ENCODE peak calls at places on chromosomes 1 and 21, in eight cellular contexts. One of them, this sample, is unnamed.

GRCh38 chr1:64343105-64343960 is 126.6 kb upstream of the CACHD1 start:
- DNase-seq in body of pancreas: no peak
- DNase-seq in OCI-LY7: no peak
- DNase-seq in brain microvascular endothelial cell: peak
- DNase-seq in breast epithelium: peak
- DNase-seq in ovary: no peak
- DNase-seq in lower lobe of right lung: no peak
- DNase-seq in AG04450: no peak
- DNase-seq in this sample: no peak

GRCh38 chr1:178278135-178278534 is 184.2 kb downstream of the RASAL2 start:
- DNase-seq in lower lobe of right lung: no peak
- DNase-seq in ovary: no peak
- DNase-seq in breast epithelium: no peak
- DNase-seq in brain microvascular endothelial cell: no peak
- DNase-seq in OCI-LY7: no peak
- DNase-seq in body of pancreas: no peak
- DNase-seq in AG04450: no peak
- DNase-seq in this sample: no peak

GRCh38 chr1:63463248-63463647 is 59.8 kb downstream of the ITGB3BP start:
- DNase-seq in breast epithelium: no peak
- DNase-seq in lower lobe of right lung: no peak
- DNase-seq in OCI-LY7: no peak
- DNase-seq in brain microvascular endothelial cell: no peak
- DNase-seq in AG04450: no peak
- DNase-seq in body of pancreas: no peak
- DNase-seq in ovary: no peak
- DNase-seq in this sample: no peak

GRCh38 chr1:31769720-31770390 is 5.7 kb upstream of the ADGRB2 start:
- DNase-seq in lower lobe of right lung: no peak
- DNase-seq in ovary: no peak
- DNase-seq in breast epithelium: peak
- DNase-seq in body of pancreas: no peak
- DNase-seq in AG04450: no peak
- DNase-seq in OCI-LY7: no peak
- DNase-seq in brain microvascular endothelial cell: no peak
- DNase-seq in this sample: no peak

GRCh38 chr1:29854700-29855276 is 618.5 kb downstream of the PTPRU start:
- DNase-seq in body of pancreas: no peak
- DNase-seq in OCI-LY7: no peak
- DNase-seq in AG04450: no peak
- DNase-seq in lower lobe of right lung: no peak
- DNase-seq in ovary: no peak
- DNase-seq in breast epithelium: no peak
- DNase-seq in brain microvascular endothelial cell: no peak
- DNase-seq in this sample: peak

GRCh38 chr1:164092603-164093353 is 466.2 kb upstream of the PBX1 start:
- DNase-seq in ovary: no peak
- DNase-seq in lower lobe of right lung: peak
- DNase-seq in AG04450: no peak
- DNase-seq in body of pancreas: no peak
- DNase-seq in breast epithelium: no peak
- DNase-seq in OCI-LY7: peak
- DNase-seq in brain microvascular endothelial cell: no peak
- DNase-seq in this sample: no peak

GRCh38 chr21:43590220-43590619 is 69.1 kb downstream of the HSF2BP start:
- DNase-seq in ovary: no peak
- DNase-seq in body of pancreas: no peak
- DNase-seq in AG04450: no peak
- DNase-seq in lower lobe of right lung: no peak
- DNase-seq in OCI-LY7: no peak
- DNase-seq in brain microvascular endothelial cell: no peak
- DNase-seq in breast epithelium: no peak
- DNase-seq in this sample: no peak

GRCh38 chr21:44694776-44695175 is 2.2 kb upstream of the KRTAP10-12 start:
- DNase-seq in ovary: no peak
- DNase-seq in body of pancreas: no peak
- DNase-seq in lower lobe of right lung: no peak
- DNase-seq in OCI-LY7: no peak
- DNase-seq in brain microvascular endothelial cell: no peak
- DNase-seq in AG04450: no peak
- DNase-seq in breast epithelium: no peak
- DNase-seq in this sample: no peak

GRCh38 chr21:37257967-37258877 is 8.9 kb downstream of the VPS26C start:
- DNase-seq in brain microvascular endothelial cell: peak
- DNase-seq in lower lobe of right lung: peak
- DNase-seq in ovary: peak
- DNase-seq in body of pancreas: peak
- DNase-seq in breast epithelium: peak
- DNase-seq in OCI-LY7: no peak
- DNase-seq in AG04450: no peak
- DNase-seq in this sample: no peak

GRCh38 chr1:75908717-75909152 is 23.5 kb downstream of the ASB17 start:
- DNase-seq in brain microvascular endothelial cell: peak
- DNase-seq in body of pancreas: no peak
- DNase-seq in AG04450: peak
- DNase-seq in lower lobe of right lung: no peak
- DNase-seq in breast epithelium: no peak
- DNase-seq in ovary: no peak
- DNase-seq in OCI-LY7: peak
- DNase-seq in this sample: no peak

GRCh38 chr21:36120304-36120902 is 14.5 kb upstream of the CBR3 start:
- DNase-seq in lower lobe of right lung: no peak
- DNase-seq in ovary: no peak
- DNase-seq in AG04450: no peak
- DNase-seq in breast epithelium: no peak
- DNase-seq in OCI-LY7: no peak
- DNase-seq in brain microvascular endothelial cell: no peak
- DNase-seq in body of pancreas: no peak
- DNase-seq in this sample: no peak

GRCh38 chr1:244010191-244010590 is 40.9 kb upstream of the ZBTB18 start:
- DNase-seq in OCI-LY7: no peak
- DNase-seq in breast epithelium: no peak
- DNase-seq in body of pancreas: no peak
- DNase-seq in AG04450: no peak
- DNase-seq in lower lobe of right lung: no peak
- DNase-seq in ovary: no peak
- DNase-seq in brain microvascular endothelial cell: no peak
- DNase-seq in this sample: no peak

GRCh38 chr1:33182896-33183295 is 1.1 kb upstream of the TRIM62 start:
- DNase-seq in ovary: no peak
- DNase-seq in AG04450: no peak
- DNase-seq in lower lobe of right lung: no peak
- DNase-seq in brain microvascular endothelial cell: no peak
- DNase-seq in body of pancreas: no peak
- DNase-seq in breast epithelium: peak
- DNase-seq in OCI-LY7: no peak
- DNase-seq in this sample: no peak

GRCh38 chr1:26168410-26169167 is at the start of gene C1orf232:
- DNase-seq in body of pancreas: no peak
- DNase-seq in breast epithelium: no peak
- DNase-seq in AG04450: no peak
- DNase-seq in brain microvascular endothelial cell: no peak
- DNase-seq in OCI-LY7: no peak
- DNase-seq in lower lobe of right lung: no peak
- DNase-seq in ovary: peak
- DNase-seq in this sample: no peak

GRCh38 chr1:89994805-89995594 is at the start of gene ZNF326:
- DNase-seq in lower lobe of right lung: peak
- DNase-seq in OCI-LY7: peak
- DNase-seq in AG04450: peak
- DNase-seq in brain microvascular endothelial cell: peak
- DNase-seq in ovary: peak
- DNase-seq in body of pancreas: peak
- DNase-seq in breast epithelium: peak
- DNase-seq in this sample: peak
- TF ChIP-seq CTCF in lower lobe of right lung: peak
- TF ChIP-seq CTCF in OCI-LY7: no peak
- TF ChIP-seq CTCF in AG04450: no peak
- TF ChIP-seq CTCF in brain microvascular endothelial cell: no peak
- TF ChIP-seq CTCF in ovary: no peak
- TF ChIP-seq CTCF in body of pancreas: no peak
- TF ChIP-seq CTCF in breast epithelium: no peak
- TF ChIP-seq CTCF in this sample: no peak

GRCh38 chr1:47333578-47333921 is at the start of gene CMPK1:
- DNase-seq in lower lobe of right lung: peak
- DNase-seq in AG04450: no peak
- DNase-seq in OCI-LY7: peak
- DNase-seq in brain microvascular endothelial cell: peak
- DNase-seq in body of pancreas: peak
- DNase-seq in ovary: peak
- DNase-seq in breast epithelium: peak
- DNase-seq in this sample: peak
- H3K4me3 ChIP-seq in lower lobe of right lung: peak
- H3K4me3 ChIP-seq in AG04450: peak
- H3K4me3 ChIP-seq in OCI-LY7: peak
- H3K4me3 ChIP-seq in brain microvascular endothelial cell: peak
- H3K4me3 ChIP-seq in body of pancreas: peak
- H3K4me3 ChIP-seq in ovary: peak
- H3K4me3 ChIP-seq in breast epithelium: peak
- H3K4me3 ChIP-seq in this sample: peak

DNA sequence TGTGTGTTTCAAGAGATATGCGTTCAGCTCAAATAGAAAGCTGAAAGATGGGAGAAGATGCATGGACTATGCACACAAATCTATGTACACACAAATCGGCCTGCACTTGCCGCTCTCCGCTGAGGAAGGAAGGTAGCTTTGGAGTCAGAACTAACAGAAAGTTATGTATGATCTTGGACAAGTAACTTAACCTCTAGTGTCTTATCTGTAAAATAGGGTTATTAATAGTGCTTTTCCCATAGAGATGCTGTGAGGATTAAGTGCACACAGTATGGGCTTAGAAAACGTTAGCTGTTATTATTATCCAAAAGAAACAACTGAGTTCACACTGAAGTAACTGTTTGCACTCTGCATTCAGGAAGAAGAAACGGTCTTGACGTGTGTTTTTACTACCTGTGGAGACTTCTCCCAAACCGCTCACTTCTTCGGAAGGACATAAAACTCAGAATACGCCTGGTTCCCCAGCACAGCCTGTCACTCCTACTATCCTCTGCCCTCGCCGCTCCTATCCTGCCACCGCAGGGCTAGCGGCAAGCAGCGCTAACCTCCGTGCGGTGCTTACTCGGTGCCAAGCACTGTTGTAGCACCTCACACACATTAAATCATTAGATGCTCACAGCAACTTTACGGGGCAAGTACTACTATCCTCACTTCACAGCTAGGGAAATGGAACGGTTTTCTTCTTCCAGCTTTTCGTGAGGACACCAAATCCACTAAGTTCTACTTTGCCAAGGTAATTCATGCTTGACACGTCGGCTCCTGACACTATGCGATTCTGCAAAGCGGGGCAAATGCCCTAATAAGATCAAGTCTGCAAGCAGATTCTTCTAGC is 1.3 kb downstream of the TGFBR3 start:
- DNase-seq in brain microvascular endothelial cell: no peak
- DNase-seq in ovary: no peak
- DNase-seq in breast epithelium: no peak
- DNase-seq in AG04450: no peak
- DNase-seq in lower lobe of right lung: no peak
- DNase-seq in body of pancreas: peak
- DNase-seq in OCI-LY7: no peak
- DNase-seq in this sample: no peak
- H3K27ac ChIP-seq in brain microvascular endothelial cell: no peak
- H3K27ac ChIP-seq in ovary: peak
- H3K27ac ChIP-seq in breast epithelium: peak
- H3K27ac ChIP-seq in AG04450: peak
- H3K27ac ChIP-seq in lower lobe of right lung: peak
- H3K27ac ChIP-seq in body of pancreas: peak
- H3K27ac ChIP-seq in OCI-LY7: no peak
- H3K27ac ChIP-seq in this sample: peak

DNA sequence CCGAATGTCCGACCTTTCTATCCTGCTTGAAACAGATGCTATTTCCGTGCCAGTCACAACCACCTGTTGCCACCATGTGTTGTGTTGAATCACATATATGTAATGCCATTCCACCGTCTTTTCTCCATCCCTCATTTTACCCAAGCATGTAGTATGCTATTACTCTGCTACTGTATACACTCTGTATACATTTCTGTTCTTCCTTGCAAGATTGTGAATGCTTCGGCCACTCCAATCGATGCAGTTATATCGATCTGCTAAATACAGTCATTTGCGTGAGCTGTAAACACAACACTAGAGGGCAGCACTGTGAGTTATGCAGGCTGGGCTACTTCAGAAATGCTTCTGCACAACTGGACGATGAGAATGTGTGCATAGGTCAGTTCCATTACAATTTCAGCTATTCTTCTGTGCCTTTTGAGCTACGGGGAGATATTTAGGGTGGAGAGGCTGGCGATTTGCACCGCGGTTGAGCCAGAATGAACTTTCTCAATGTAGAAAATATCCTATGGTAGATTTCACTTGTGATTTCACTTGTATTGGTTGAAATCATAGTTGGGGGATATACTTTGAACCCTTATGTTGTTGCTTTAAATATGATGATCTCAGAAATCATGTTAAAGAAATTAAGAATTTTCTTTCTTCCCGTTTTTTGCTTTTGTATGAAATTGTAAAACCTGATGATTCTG is 289.8 kb downstream of the NTNG1 start:
- DNase-seq in AG04450: peak
- DNase-seq in brain microvascular endothelial cell: peak
- DNase-seq in breast epithelium: no peak
- DNase-seq in lower lobe of right lung: no peak
- DNase-seq in body of pancreas: peak
- DNase-seq in OCI-LY7: peak
- DNase-seq in ovary: no peak
- DNase-seq in this sample: no peak
- TF ChIP-seq CTCF in AG04450: peak
- TF ChIP-seq CTCF in brain microvascular endothelial cell: peak
- TF ChIP-seq CTCF in breast epithelium: no peak
- TF ChIP-seq CTCF in lower lobe of right lung: peak
- TF ChIP-seq CTCF in body of pancreas: peak
- TF ChIP-seq CTCF in OCI-LY7: peak
- TF ChIP-seq CTCF in ovary: no peak
- TF ChIP-seq CTCF in this sample: peak

GRCh38 chr1:198186916-198187580 is 30.2 kb downstream of the NEK7 start:
- DNase-seq in AG04450: no peak
- DNase-seq in OCI-LY7: no peak
- DNase-seq in breast epithelium: no peak
- DNase-seq in body of pancreas: no peak
- DNase-seq in brain microvascular endothelial cell: no peak
- DNase-seq in ovary: no peak
- DNase-seq in lower lobe of right lung: no peak
- DNase-seq in this sample: no peak
- H3K4me3 ChIP-seq in AG04450: no peak
- H3K4me3 ChIP-seq in OCI-LY7: no peak
- H3K4me3 ChIP-seq in breast epithelium: no peak
- H3K4me3 ChIP-seq in body of pancreas: no peak
- H3K4me3 ChIP-seq in brain microvascular endothelial cell: no peak
- H3K4me3 ChIP-seq in ovary: no peak
- H3K4me3 ChIP-seq in lower lobe of right lung: no peak
- H3K4me3 ChIP-seq in this sample: no peak

GRCh38 chr1:203656796-203657620 is 30.4 kb downstream of the ATP2B4 start:
- DNase-seq in AG04450: no peak
- DNase-seq in lower lobe of right lung: no peak
- DNase-seq in brain microvascular endothelial cell: no peak
- DNase-seq in body of pancreas: no peak
- DNase-seq in ovary: no peak
- DNase-seq in breast epithelium: no peak
- DNase-seq in OCI-LY7: no peak
- DNase-seq in this sample: no peak
- H3K27ac ChIP-seq in AG04450: no peak
- H3K27ac ChIP-seq in lower lobe of right lung: no peak
- H3K27ac ChIP-seq in brain microvascular endothelial cell: no peak
- H3K27ac ChIP-seq in body of pancreas: peak
- H3K27ac ChIP-seq in ovary: no peak
- H3K27ac ChIP-seq in breast epithelium: no peak
- H3K27ac ChIP-seq in OCI-LY7: no peak
- H3K27ac ChIP-seq in this sample: no peak